ENCODE peak calls at places on chromosomes 7 and 10, in five cellular contexts. W is endodermal cell, X is fibroblast of pulmonary artery, R is NB4, K is mesendoderm. G is an unnamed sample.

GRCh38 chr10:103153302-103153759 is 39.7 kb downstream of the NT5C2 start:
- DNase-seq in W (no peak), X (peak; percentile 60), K (peak; percentile 62), R (no peak), G (no peak)

GRCh38 chr7:24417526-24418120 is 133.6 kb downstream of the NPY start:
- DNase-seq in X (no peak), W (no peak), R (no peak), K (no peak), G (no peak)

GRCh38 chr10:101400529-101400928 is 46.6 kb downstream of the BTRC start:
- DNase-seq in W (no peak), X (no peak), K (peak; percentile 14), R (no peak), G (no peak)

GRCh38 chr7:70132802-70133201 is 534.5 kb downstream of the AUTS2 start:
- DNase-seq in K (no peak), X (no peak), W (no peak), R (no peak), G (no peak)

GRCh38 chr7:125425507-125425906 is 495.9 kb upstream of the POT1 start:
- DNase-seq in K (no peak), X (no peak), R (no peak), W (no peak), G (no peak)

GRCh38 chr10:13891542-13892431 is 305.0 kb downstream of the PRPF18 start:
- DNase-seq in R (no peak), X (no peak), W (peak; percentile 75), K (peak; percentile 79), G (peak; percentile 89)

GRCh38 chr7:129188372-129188891 is at the start of gene SMO:
- DNase-seq in K (peak; percentile 89), R (no peak), W (peak; percentile 94), X (peak; percentile 45), G (peak; percentile 98)

GRCh38 chr7:1666779-1667565 is 3.1 kb upstream of the ELFN1 start:
- DNase-seq in W (peak; percentile 68), R (no peak), K (no peak), X (no peak), G (peak; percentile 86)

GRCh38 chr10:32983333-32983909 is 25.4 kb upstream of the ITGB1 start:
- DNase-seq in K (peak; percentile 94), W (peak; percentile 66), X (peak; percentile 91), R (peak; percentile 71), G (no peak)

GRCh38 chr7:99371376-99371920 is 3.1 kb upstream of the ARPC1B start:
- DNase-seq in X (no peak), K (peak; percentile 42), W (no peak), R (no peak), G (no peak)

GRCh38 chr10:65891073-65891981 is 1034.5 kb upstream of the LRRTM3 start:
- DNase-seq in K (peak; percentile 6), W (no peak), R (no peak), X (no peak), G (no peak)

GRCh38 chr7:140655511-140656408 is 15.1 kb upstream of the DENND2A start:
- DNase-seq in X (no peak), K (no peak), W (no peak), R (no peak), G (no peak)

GRCh38 chr7:140654109-140654387 is 13.4 kb upstream of the DENND2A start:
- DNase-seq in K (no peak), W (no peak), X (no peak), R (no peak), G (no peak)

GRCh38 chr7:140659727-140660396 is 12.9 kb upstream of the ADCK2 start:
- DNase-seq in R (no peak), W (no peak), K (no peak), X (no peak), G (no peak)

GRCh38 chr7:140654661-140655060 is 14.0 kb upstream of the DENND2A start:
- DNase-seq in R (no peak), K (no peak), X (no peak), W (no peak), G (no peak)

GRCh38 chr7:140656548-140657515 is 15.9 kb upstream of the ADCK2 start:
- DNase-seq in K (no peak), X (peak; percentile 69), R (peak; percentile 95), W (no peak), G (no peak)
- H3K4me3 ChIP-seq in K (no peak overlapping the region), X (peak overlapping the region; percentile 35), R (peak overlapping the region; percentile 45), W (no peak overlapping the region), G (no peak overlapping the region)

GRCh38 chr7:461453-462172 is 58.0 kb downstream of the PDGFA start:
- DNase-seq in X (peak; percentile 64), W (no peak), R (no peak), K (peak; percentile 31), G (no peak)
- H3K4me3 ChIP-seq in X (no peak overlapping the region), W (no peak overlapping the region), R (no peak overlapping the region), K (no peak overlapping the region), G (no peak overlapping the region)

GRCh38 chr7:142873871-142874270 is 11.7 kb downstream of the TRPV6 start:
- DNase-seq in R (no peak), K (no peak), X (no peak), W (no peak), G (no peak)
- H3K4me3 ChIP-seq in R (no peak overlapping the region), K (no peak overlapping the region), X (no peak overlapping the region), W (no peak overlapping the region), G (no peak overlapping the region)

DNA sequence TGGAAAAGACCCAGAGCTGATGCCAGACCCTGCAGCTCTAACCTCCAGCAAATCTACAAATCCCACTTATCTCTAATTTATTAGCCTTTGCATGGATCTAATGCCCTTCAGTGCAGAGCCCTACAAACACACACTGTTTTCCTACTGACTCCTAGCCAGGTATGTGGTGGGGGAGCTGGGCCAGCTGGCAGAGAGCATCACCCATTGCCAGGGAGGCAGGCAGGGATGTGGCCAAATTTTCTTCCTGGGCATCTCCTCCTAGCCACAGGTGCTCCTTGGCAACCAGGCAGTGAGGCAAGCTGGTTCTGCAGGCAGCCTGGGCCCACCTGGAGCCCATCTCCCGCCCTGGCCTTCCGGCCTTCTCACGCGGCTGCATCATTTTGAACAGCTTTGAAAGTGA is 55.9 kb upstream of the EMX2 start:
- DNase-seq in R (no peak), X (no peak), K (no peak), W (no peak), G (no peak)
- H3K4me3 ChIP-seq in R (no peak overlapping the region), X (no peak overlapping the region), K (no peak overlapping the region), W (no peak overlapping the region), G (no peak overlapping the region)

DNA sequence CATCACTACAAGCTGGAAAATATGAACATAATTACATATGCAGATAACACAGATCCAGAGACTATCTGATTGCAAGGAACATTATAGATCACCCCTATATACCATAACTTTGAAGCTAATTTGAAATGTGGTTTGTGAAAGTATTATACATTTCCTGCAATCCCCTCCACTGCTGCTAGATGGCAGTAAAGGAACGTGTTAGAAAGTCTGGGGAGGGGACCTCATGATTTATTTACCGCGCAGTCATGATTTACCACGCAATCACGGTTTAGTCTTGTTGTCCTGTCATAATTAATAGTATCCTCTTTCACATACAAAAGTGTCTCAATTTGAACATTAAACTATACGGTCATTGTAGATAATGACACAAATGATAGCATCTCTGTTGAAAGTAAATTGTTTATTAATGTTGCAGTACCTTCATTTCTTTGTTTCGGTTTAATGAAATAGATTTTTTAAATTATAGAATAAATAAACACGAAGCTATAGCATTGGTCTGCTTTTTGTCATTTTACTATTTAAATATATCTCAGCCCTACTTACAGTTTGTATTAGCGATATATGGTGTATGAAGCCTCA is 145.3 kb upstream of the PRSS1 start:
- DNase-seq in X (peak; percentile 80), W (peak; percentile 76), K (peak; percentile 72), R (peak; percentile 75), G (peak; percentile 67)
- H3K4me3 ChIP-seq in X (peak overlapping the region; percentile 27), W (no peak overlapping the region), K (no peak overlapping the region), R (no peak overlapping the region), G (no peak overlapping the region)

GRCh38 chr10:29069952-29070351 is 218.9 kb upstream of the LYZL1 start:
- DNase-seq in W (no peak), X (no peak), K (no peak), R (no peak), G (no peak)

GRCh38 chr10:29067161-29067560 is 221.7 kb upstream of the LYZL1 start:
- DNase-seq in X (peak; percentile 21), R (no peak), W (no peak), K (peak; percentile 54), G (no peak)

GRCh38 chr10:29067628-29068027 is 221.2 kb upstream of the LYZL1 start:
- DNase-seq in K (no peak), W (no peak), R (no peak), X (no peak), G (no peak)

GRCh38 chr10:29068984-29069383 is 219.9 kb upstream of the LYZL1 start:
- DNase-seq in W (peak; percentile 65), R (no peak), K (peak; percentile 93), X (no peak), G (no peak)

GRCh38 chr10:29068302-29068701 is 220.6 kb upstream of the LYZL1 start:
- DNase-seq in K (peak; percentile 73), W (peak; percentile 61), R (no peak), X (no peak), G (no peak)
- H3K4me3 ChIP-seq in K (no peak overlapping the region), W (peak overlapping the region; percentile 68), R (no peak overlapping the region), X (no peak overlapping the region), G (no peak overlapping the region)

DNA sequence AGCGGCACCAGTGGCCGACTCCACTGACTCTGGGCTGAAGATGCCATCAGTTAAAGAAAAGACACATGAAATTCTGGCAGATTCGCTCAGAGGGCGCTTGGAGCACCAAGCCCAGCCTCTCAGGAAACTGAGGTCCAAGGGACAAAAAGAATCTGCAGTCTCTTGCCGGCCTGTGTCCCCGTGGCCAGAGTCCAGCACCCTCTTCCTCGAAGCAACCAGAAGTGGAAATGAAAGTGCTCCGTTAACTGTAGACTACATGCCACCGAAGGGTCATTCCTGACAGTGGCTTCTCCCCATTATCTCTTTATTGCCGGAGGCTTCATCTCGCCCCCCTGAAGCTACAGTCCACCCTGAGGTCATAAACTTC is 1.0 kb upstream of the CHST15 start:
- DNase-seq in R (no peak), W (no peak), X (no peak), K (no peak), G (no peak)
- H3K4me3 ChIP-seq in R (no peak overlapping the region), W (no peak overlapping the region), X (no peak overlapping the region), K (no peak overlapping the region), G (peak overlapping the region; percentile 82)

DNA sequence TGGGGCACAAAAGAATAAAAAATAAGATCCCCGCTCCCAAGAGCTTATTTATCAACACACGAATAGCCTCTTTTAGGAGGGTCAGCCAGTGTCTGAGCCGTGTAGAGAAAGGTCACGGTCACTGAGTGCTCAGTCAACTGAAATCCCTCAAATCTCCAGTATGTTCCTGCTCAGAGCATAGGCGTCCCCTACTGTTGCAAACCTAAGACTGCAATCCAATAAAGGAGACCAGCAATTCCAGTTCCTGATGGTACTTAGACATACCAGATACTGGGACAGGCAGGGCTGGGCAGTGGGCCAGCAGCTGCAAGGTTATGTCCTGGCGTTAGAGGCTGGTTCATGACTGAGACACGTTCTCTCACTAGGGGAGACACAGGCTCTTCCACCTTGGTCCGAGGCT is 93.6 kb downstream of the CACNB2 start:
- DNase-seq in K (peak; percentile 66), X (no peak), W (peak; percentile 74), R (peak; percentile 2), G (peak; percentile 57)
- H3K4me3 ChIP-seq in K (no peak overlapping the region), X (no peak overlapping the region), W (no peak overlapping the region), R (no peak overlapping the region), G (no peak overlapping the region)

G was measured in H7.